ENCODE peak calls at places on chromosomes 4 and X, in nine cellular contexts. One of them, this sample, is unnamed.

GRCh38 chrX:102042706-102043325 is 82.7 kb upstream of the TCEAL2 start:
- DNase-seq in effector CD4-positive, alpha-beta T cell: no peak
- DNase-seq in SK-N-SH: no peak
- DNase-seq in pulmonary artery endothelial cell: no peak
- DNase-seq in stimulated activated CD4-positive, alpha-beta T cell treated with anti-CD3 and anti-CD28 coated beads, Interleukin-4, amount 100 ng/mL, for 48 hours: no peak
- DNase-seq in ureter: no peak
- DNase-seq in sciatic nerve: no peak
- DNase-seq in stimulated activated CD8-positive, alpha-beta memory T cell treated with anti-CD3 and anti-CD28 coated beads, Interleukin-4, amount 100 ng/mL, for 4 hours: no peak
- DNase-seq in HFF-Myc: no peak
- DNase-seq in this sample: no peak

GRCh38 chr4:26351685-26352084 is 30.9 kb downstream of the RBPJ start:
- DNase-seq in sciatic nerve: no peak
- DNase-seq in SK-N-SH: no peak
- DNase-seq in effector CD4-positive, alpha-beta T cell: no peak
- DNase-seq in pulmonary artery endothelial cell: no peak
- DNase-seq in stimulated activated CD4-positive, alpha-beta T cell treated with anti-CD3 and anti-CD28 coated beads, Interleukin-4, amount 100 ng/mL, for 48 hours: no peak
- DNase-seq in stimulated activated CD8-positive, alpha-beta memory T cell treated with anti-CD3 and anti-CD28 coated beads, Interleukin-4, amount 100 ng/mL, for 4 hours: no peak
- DNase-seq in ureter: no peak
- DNase-seq in HFF-Myc: no peak
- DNase-seq in this sample: no peak

GRCh38 chrX:3638280-3638873 is 75.1 kb downstream of the PRKX start:
- DNase-seq in stimulated activated CD4-positive, alpha-beta T cell treated with anti-CD3 and anti-CD28 coated beads, Interleukin-4, amount 100 ng/mL, for 48 hours: peak; percentile 8
- DNase-seq in sciatic nerve: peak; percentile 71
- DNase-seq in SK-N-SH: peak; percentile 57
- DNase-seq in HFF-Myc: no peak
- DNase-seq in ureter: no peak
- DNase-seq in effector CD4-positive, alpha-beta T cell: peak; percentile 23
- DNase-seq in stimulated activated CD8-positive, alpha-beta memory T cell treated with anti-CD3 and anti-CD28 coated beads, Interleukin-4, amount 100 ng/mL, for 4 hours: no peak
- DNase-seq in pulmonary artery endothelial cell: no peak
- DNase-seq in this sample: peak; percentile 23

GRCh38 chrX:20265726-20266681 is 705 bp downstream of the RPS6KA3 start:
- DNase-seq in stimulated activated CD8-positive, alpha-beta memory T cell treated with anti-CD3 and anti-CD28 coated beads, Interleukin-4, amount 100 ng/mL, for 4 hours: no peak
- DNase-seq in effector CD4-positive, alpha-beta T cell: peak; percentile 12
- DNase-seq in sciatic nerve: peak; percentile 64
- DNase-seq in stimulated activated CD4-positive, alpha-beta T cell treated with anti-CD3 and anti-CD28 coated beads, Interleukin-4, amount 100 ng/mL, for 48 hours: no peak
- DNase-seq in ureter: peak; percentile 45
- DNase-seq in HFF-Myc: no peak
- DNase-seq in pulmonary artery endothelial cell: no peak
- DNase-seq in SK-N-SH: peak; percentile 56
- DNase-seq in this sample: peak; percentile 61

GRCh38 chr4:159105761-159106243 is 2.9 kb downstream of the RAPGEF2 start:
- DNase-seq in HFF-Myc: no peak
- DNase-seq in SK-N-SH: no peak
- DNase-seq in pulmonary artery endothelial cell: peak; percentile 79
- DNase-seq in ureter: no peak
- DNase-seq in sciatic nerve: no peak
- DNase-seq in stimulated activated CD8-positive, alpha-beta memory T cell treated with anti-CD3 and anti-CD28 coated beads, Interleukin-4, amount 100 ng/mL, for 4 hours: no peak
- DNase-seq in stimulated activated CD4-positive, alpha-beta T cell treated with anti-CD3 and anti-CD28 coated beads, Interleukin-4, amount 100 ng/mL, for 48 hours: no peak
- DNase-seq in effector CD4-positive, alpha-beta T cell: no peak
- DNase-seq in this sample: peak; percentile 9

GRCh38 chr4:140344621-140345020 is 28.8 kb upstream of the SCOC start:
- DNase-seq in sciatic nerve: no peak
- DNase-seq in effector CD4-positive, alpha-beta T cell: no peak
- DNase-seq in SK-N-SH: no peak
- DNase-seq in HFF-Myc: no peak
- DNase-seq in stimulated activated CD8-positive, alpha-beta memory T cell treated with anti-CD3 and anti-CD28 coated beads, Interleukin-4, amount 100 ng/mL, for 4 hours: no peak
- DNase-seq in stimulated activated CD4-positive, alpha-beta T cell treated with anti-CD3 and anti-CD28 coated beads, Interleukin-4, amount 100 ng/mL, for 48 hours: no peak
- DNase-seq in pulmonary artery endothelial cell: no peak
- DNase-seq in ureter: no peak
- DNase-seq in this sample: no peak

GRCh38 chr4:3122081-3122563 is 47.6 kb downstream of the HTT start:
- DNase-seq in SK-N-SH: no peak
- DNase-seq in ureter: no peak
- DNase-seq in effector CD4-positive, alpha-beta T cell: no peak
- DNase-seq in pulmonary artery endothelial cell: peak; percentile 84
- DNase-seq in stimulated activated CD4-positive, alpha-beta T cell treated with anti-CD3 and anti-CD28 coated beads, Interleukin-4, amount 100 ng/mL, for 48 hours: no peak
- DNase-seq in stimulated activated CD8-positive, alpha-beta memory T cell treated with anti-CD3 and anti-CD28 coated beads, Interleukin-4, amount 100 ng/mL, for 4 hours: no peak
- DNase-seq in sciatic nerve: no peak
- DNase-seq in HFF-Myc: no peak
- DNase-seq in this sample: no peak

GRCh38 chr4:153792007-153792892 is 3.4 kb upstream of the SFRP2 start:
- DNase-seq in stimulated activated CD4-positive, alpha-beta T cell treated with anti-CD3 and anti-CD28 coated beads, Interleukin-4, amount 100 ng/mL, for 48 hours: peak; percentile 53
- DNase-seq in SK-N-SH: peak; percentile 82
- DNase-seq in pulmonary artery endothelial cell: no peak
- DNase-seq in sciatic nerve: peak; percentile 85
- DNase-seq in effector CD4-positive, alpha-beta T cell: no peak
- DNase-seq in HFF-Myc: no peak
- DNase-seq in ureter: peak; percentile 76
- DNase-seq in stimulated activated CD8-positive, alpha-beta memory T cell treated with anti-CD3 and anti-CD28 coated beads, Interleukin-4, amount 100 ng/mL, for 4 hours: no peak
- DNase-seq in this sample: peak; percentile 97

GRCh38 chr4:74531952-74532794 is 87.2 kb downstream of the AREG start:
- DNase-seq in sciatic nerve: no peak
- DNase-seq in ureter: no peak
- DNase-seq in stimulated activated CD4-positive, alpha-beta T cell treated with anti-CD3 and anti-CD28 coated beads, Interleukin-4, amount 100 ng/mL, for 48 hours: no peak
- DNase-seq in HFF-Myc: no peak
- DNase-seq in effector CD4-positive, alpha-beta T cell: no peak
- DNase-seq in stimulated activated CD8-positive, alpha-beta memory T cell treated with anti-CD3 and anti-CD28 coated beads, Interleukin-4, amount 100 ng/mL, for 4 hours: no peak
- DNase-seq in SK-N-SH: peak; percentile 0
- DNase-seq in pulmonary artery endothelial cell: peak; percentile 64
- DNase-seq in this sample: peak; percentile 3

GRCh38 chrX:50770702-50771101 is 43.3 kb downstream of the SHROOM4 start:
- DNase-seq in effector CD4-positive, alpha-beta T cell: no peak
- DNase-seq in ureter: no peak
- DNase-seq in sciatic nerve: no peak
- DNase-seq in pulmonary artery endothelial cell: no peak
- DNase-seq in stimulated activated CD8-positive, alpha-beta memory T cell treated with anti-CD3 and anti-CD28 coated beads, Interleukin-4, amount 100 ng/mL, for 4 hours: no peak
- DNase-seq in stimulated activated CD4-positive, alpha-beta T cell treated with anti-CD3 and anti-CD28 coated beads, Interleukin-4, amount 100 ng/mL, for 48 hours: no peak
- DNase-seq in HFF-Myc: no peak
- DNase-seq in SK-N-SH: no peak
- DNase-seq in this sample: no peak

GRCh38 chrX:150258463-150259430 is 104.4 kb upstream of the MAMLD1 start:
- DNase-seq in stimulated activated CD8-positive, alpha-beta memory T cell treated with anti-CD3 and anti-CD28 coated beads, Interleukin-4, amount 100 ng/mL, for 4 hours: no peak
- DNase-seq in stimulated activated CD4-positive, alpha-beta T cell treated with anti-CD3 and anti-CD28 coated beads, Interleukin-4, amount 100 ng/mL, for 48 hours: no peak
- DNase-seq in HFF-Myc: no peak
- DNase-seq in effector CD4-positive, alpha-beta T cell: no peak
- DNase-seq in pulmonary artery endothelial cell: no peak
- DNase-seq in ureter: no peak
- DNase-seq in sciatic nerve: no peak
- DNase-seq in SK-N-SH: no peak
- DNase-seq in this sample: no peak